ENCODE peak calls at places on chromosomes 11 and 22, in five cellular contexts. O, I, C, M and A are unnamed samples.

GRCh38 chr22:21445437-21446127 is 21.6 kb upstream of the TMEM191C start:
- DNase-seq in M (no peak), I (no peak), C (no peak), O (no peak), A (no peak)

GRCh38 chr11:127454856-127455255 is 454.3 kb upstream of the KIRREL3 start:
- DNase-seq in M (no peak), I (no peak), C (no peak), O (peak; percentile 98), A (no peak)

GRCh38 chr11:46846510-46846830 is 390 bp upstream of the CKAP5 start:
- DNase-seq in O (no peak), C (no peak), I (no peak), M (no peak), A (no peak)

GRCh38 chr22:35966314-35967045 is 62.1 kb downstream of the RBFOX2 start:
- DNase-seq in M (no peak), I (no peak), C (no peak), O (no peak), A (no peak)

GRCh38 chr22:28977050-28977449 is 84.6 kb downstream of the C22orf31 start:
- DNase-seq in C (no peak), M (no peak), O (no peak), I (no peak), A (no peak)

GRCh38 chr22:36325163-36326031 is 62.4 kb downstream of the MYH9 start:
- DNase-seq in M (no peak), C (no peak), I (no peak), O (no peak), A (no peak)

GRCh38 chr22:27581688-27582087 is 219.9 kb downstream of the MN1 start:
- DNase-seq in M (no peak), C (no peak), O (no peak), I (no peak), A (no peak)

GRCh38 chr22:28903080-28903479 is 19.7 kb downstream of the ZNRF3 start:
- DNase-seq in C (no peak), O (no peak), M (no peak), I (no peak), A (no peak)

GRCh38 chr11:73152086-73152853 is 10.2 kb upstream of the FCHSD2 start:
- DNase-seq in M (no peak), O (no peak), C (no peak), I (no peak), A (no peak)

GRCh38 chr11:78022397-78023396 is at the start of gene KCTD14:
- DNase-seq in O (peak; percentile 34), M (no peak), C (peak; percentile 14), I (no peak), A (no peak)

GRCh38 chr11:122784325-122785155 is 53.8 kb upstream of the CRTAM start:
- DNase-seq in I (no peak), C (no peak), O (no peak), M (no peak), A (no peak)

GRCh38 chr11:97956904-97957303 is 1063.8 kb upstream of the CNTN5 start:
- DNase-seq in O (no peak), I (no peak), C (no peak), M (no peak), A (no peak)

GRCh38 chr11:131506376-131506775 is 136.0 kb downstream of the NTM start:
- DNase-seq in C (no peak), M (no peak), I (no peak), O (no peak), A (no peak)

GRCh38 chr22:35663371-35663770 is 15.1 kb downstream of the APOL6 start:
- DNase-seq in I (no peak), M (no peak), C (no peak), O (no peak), A (no peak)

GRCh38 chr11:72584933-72585597 is 89.2 kb downstream of the PDE2A start:
- DNase-seq in I (no peak), M (no peak), O (no peak), C (no peak), A (no peak)

GRCh38 chr11:42315846-42316245 is 856.4 kb upstream of the LRRC4C start:
- DNase-seq in I (no peak), O (no peak), M (no peak), C (no peak), A (no peak)